ENCODE peak calls at places on chromosomes 13 and 19, in four cellular contexts. K is activated gamma-delta T cell treated with Interleukin-2 at 50 U/mL for 16 hours, F is naive B cell, A is amniotic epithelial cell. R is an unnamed sample.
A peak's percentile ranks its signal among the peaks of the same experiment; 100 is the strongest.

GRCh38 chr13:80823472-80823871 is 482.5 kb upstream of the SPRY2 start:
- DNase-seq in A (no peak), K (no peak), F (no peak), R (no peak)

GRCh38 chr19:39304185-39304513 is 7.9 kb downstream of the IFNL1 start:
- DNase-seq in F (no peak), K (no peak), A (no peak), R (peak; percentile 4)

GRCh38 chr19:14113762-14114414 is 3.7 kb downstream of the PRKACA start:
- DNase-seq in K (peak; percentile 15), F (peak; percentile 30), A (no peak), R (peak; percentile 88)

GRCh38 chr19:56350416-56351045 is 35.9 kb upstream of the ZSCAN5A start:
- DNase-seq in A (peak; percentile 30), K (peak; percentile 45), F (peak; percentile 43), R (no peak)

GRCh38 chr19:49558591-49558990 is 21.8 kb downstream of the NOSIP start:
- DNase-seq in A (no peak), K (no peak), F (no peak), R (no peak)

GRCh38 chr19:44807652-44808462 is 1.0 kb upstream of the BCAM start:
- DNase-seq in A (peak; percentile 57), F (no peak), K (no peak), R (no peak)

GRCh38 chr13:20489185-20489820 is 36.4 kb downstream of the CRYL1 start:
- DNase-seq in F (no peak), A (no peak), K (no peak), R (no peak)

GRCh38 chr13:93777504-93777903 is 550.9 kb downstream of the GPC6 start:
- DNase-seq in F (no peak), A (no peak), K (no peak), R (no peak)

GRCh38 chr13:73702419-73703071 is 431.7 kb downstream of the KLF12 start:
- DNase-seq in F (no peak), K (no peak), A (peak; percentile 44), R (no peak)

GRCh38 chr13:102141625-102142472 is 260.0 kb downstream of the FGF14 start:
- DNase-seq in F (no peak), A (peak; percentile 23), K (no peak), R (no peak)

GRCh38 chr13:25421602-25422001 is 49.8 kb downstream of the ATP8A2 start:
- DNase-seq in K (no peak), A (no peak), F (no peak), R (no peak)

GRCh38 chr19:51372649-51373504 is at the start of gene NKG7:
- DNase-seq in F (no peak), K (peak; percentile 82), A (no peak), R (peak; percentile 80)

GRCh38 chr13:111267205-111267604 is 53.2 kb upstream of the TEX29 start:
- DNase-seq in K (no peak), F (no peak), A (no peak), R (no peak)

GRCh38 chr19:38734426-38735256 is 9.6 kb downstream of the CAPN12 start:
- DNase-seq in K (no peak), F (peak; percentile 46), A (no peak), R (peak; percentile 89)

GRCh38 chr13:74070065-74070464 is 64.1 kb downstream of the KLF12 start:
- DNase-seq in A (no peak), F (no peak), K (peak; percentile 28), R (no peak)

GRCh38 chr19:2274937-2275535 is 6.9 kb downstream of the PEAK3 start:
- DNase-seq in A (peak; percentile 53), K (peak; percentile 42), F (no peak), R (peak; percentile 89)

GRCh38 chr13:23789576-23790346 is 99.4 kb downstream of the MIPEP start:
- DNase-seq in K (no peak), F (no peak), A (peak; percentile 29), R (no peak)

GRCh38 chr19:2426661-2427322 is 594 bp downstream of the TIMM13 start:
- DNase-seq in A (no peak), K (peak; percentile 20), F (peak; percentile 17), R (peak; percentile 88)

GRCh38 chr13:90868321-90868920 is 479.1 kb upstream of the MIR17HG start:
- DNase-seq in F (no peak), K (no peak), A (no peak), R (no peak)

GRCh38 chr19:2865334-2866221 is 1.6 kb upstream of the ZNF556 start:
- DNase-seq in K (no peak), F (no peak), A (peak; percentile 81), R (no peak)

GRCh38 chr13:23514076-23514475 is 56.1 kb upstream of the TNFRSF19 start:
- DNase-seq in F (no peak), A (no peak), K (no peak), R (no peak)

R was measured in spleen.